ENCODE peak calls at places on chromosomes 6 and 20, in four cellular contexts. G is esophagus squamous epithelium, H is tibial artery, Q is heart right ventricle. S is an unnamed sample. For H3K4me1, the result is how much of the 10 kb centered on the place peaks cover.

GRCh38 chr20:62305149-62305764 is 2.5 kb downstream of the ADRM1 start:
- DNase-seq in G (no peak), H (no peak), Q (no peak), S (no peak)

GRCh38 chr6:28011716-28012115 is 54.7 kb downstream of the OR2B6 start:
- DNase-seq in G (no peak), H (no peak), Q (no peak), S (no peak)

GRCh38 chr6:56649782-56650181 is 7.1 kb upstream of the DST start:
- DNase-seq in G (no peak), H (no peak), Q (no peak), S (no peak)

GRCh38 chr20:50413088-50413500 is 97.1 kb upstream of the PTPN1 start:
- DNase-seq in G (no peak), H (no peak), Q (no peak), S (no peak)

GRCh38 chr6:143059616-143060353 is 904 bp upstream of the AIG1 start:
- DNase-seq in G (no peak), H (no peak), Q (no peak), S (no peak)

GRCh38 chr6:18763086-18763485 is 375.9 kb downstream of the RNF144B start:
- DNase-seq in G (no peak), H (no peak), Q (no peak), S (no peak)

GRCh38 chr6:90351696-90352095 is 55.1 kb upstream of the BACH2 start:
- DNase-seq in G (no peak), H (no peak), Q (no peak), S (no peak)

GRCh38 chr20:11117808-11118528 is 444.2 kb upstream of the JAG1 start:
- DNase-seq in G (no peak), H (no peak), Q (no peak), S (peak)

GRCh38 chr20:58416832-58417231 is 27.8 kb downstream of the VAPB start:
- DNase-seq in G (no peak), H (no peak), Q (no peak), S (no peak)

GRCh38 chr20:59101956-59102355 is 59.4 kb upstream of the PRELID3B start:
- DNase-seq in G (no peak), H (no peak), Q (no peak), S (no peak)

GRCh38 chr6:53926505-53926904 is 131.7 kb downstream of the LRRC1 start:
- DNase-seq in G (no peak), H (no peak), Q (no peak), S (no peak)

GRCh38 chr6:28384143-28384533 is 15.4 kb downstream of the ZSCAN12 start:
- DNase-seq in G (no peak), H (no peak), Q (no peak), S (no peak)

GRCh38 chr6:55175078-55175777 is 913 bp downstream of the HCRTR2 start:
- DNase-seq in G (no peak), H (no peak), Q (no peak), S (no peak)

GRCh38 chr6:150729188-150729748 is 129.6 kb downstream of the PLEKHG1 start:
- DNase-seq in G (no peak), H (no peak), Q (no peak), S (no peak)

GRCh38 chr20:62668441-62669027 is 26.2 kb downstream of the SLCO4A1 start:
- DNase-seq in G (no peak), H (peak), Q (peak), S (no peak)

DNA sequence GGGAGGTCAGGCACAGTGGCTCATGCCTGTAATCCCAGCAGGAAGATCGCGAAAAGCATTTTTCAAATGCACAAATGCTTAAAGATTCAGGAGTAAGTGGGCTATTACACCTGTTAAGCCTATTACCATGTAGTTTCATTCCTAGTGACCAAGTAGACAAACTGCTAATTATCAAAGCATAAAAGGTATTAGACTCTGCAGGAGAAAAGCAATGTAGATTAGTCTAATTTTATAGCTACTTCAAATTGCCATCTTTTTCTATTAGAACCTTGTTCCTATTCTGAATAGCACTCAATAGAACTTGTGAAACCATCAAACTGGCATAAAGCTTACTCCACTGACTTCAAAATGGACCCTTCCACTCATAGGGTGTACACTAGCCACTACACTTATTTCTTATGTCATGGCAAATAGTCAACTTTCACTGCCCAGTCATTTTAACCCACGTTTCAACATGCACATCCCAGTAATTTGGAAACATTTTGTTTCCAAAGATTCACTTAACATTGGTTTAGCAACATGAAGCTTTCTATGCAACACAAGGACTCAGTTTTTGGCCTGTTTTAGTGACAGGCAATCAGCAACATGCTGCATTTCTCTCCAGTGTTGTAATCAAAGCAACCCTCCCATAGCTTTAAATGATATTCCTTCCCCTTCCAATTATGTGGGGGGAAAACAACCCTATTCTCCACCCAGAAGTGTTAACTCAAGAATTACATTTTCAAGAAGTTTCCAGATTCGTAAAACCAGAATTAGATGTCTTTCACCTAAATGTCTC is 3.9 kb downstream of the EEF1A1 start:
- DNase-seq in G (no peak), H (no peak), Q (no peak), S (no peak)
- TF ChIP-seq CTCF in G (no peak), H (no peak), Q (no peak), S (no peak)

GRCh38 chr6:2970034-2970685 is 1.2 kb downstream of the SERPINB6 start:
- DNase-seq in G (no peak), H (no peak), Q (no peak), S (no peak)
- H3K4me3 ChIP-seq in G (peak), H (peak), Q (peak), S (peak)

DNA sequence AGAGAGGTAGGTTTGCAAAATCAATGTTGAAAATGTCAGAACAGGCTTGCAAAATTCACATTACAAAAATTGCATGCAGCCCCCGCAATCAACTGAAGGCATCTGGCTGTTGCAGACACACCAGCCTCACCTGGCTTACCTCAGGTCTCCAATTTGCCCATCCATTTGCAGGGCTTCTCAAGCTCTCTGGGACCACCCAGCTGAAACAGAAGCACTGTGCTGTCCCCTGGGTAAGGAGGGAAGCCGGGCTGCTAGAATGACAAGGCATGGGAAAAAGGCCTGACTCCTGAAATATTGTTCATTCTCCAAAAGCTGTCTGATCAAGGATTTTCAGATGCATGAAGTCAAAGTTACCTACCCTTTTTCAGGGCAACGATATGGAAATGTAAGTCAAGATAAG is 52.6 kb upstream of the CD93 start:
- DNase-seq in G (no peak), H (peak), Q (no peak), S (no peak)
- H3K4me1 ChIP-seq in G (under half), H (under half), Q (under half), S (under half)

DNA sequence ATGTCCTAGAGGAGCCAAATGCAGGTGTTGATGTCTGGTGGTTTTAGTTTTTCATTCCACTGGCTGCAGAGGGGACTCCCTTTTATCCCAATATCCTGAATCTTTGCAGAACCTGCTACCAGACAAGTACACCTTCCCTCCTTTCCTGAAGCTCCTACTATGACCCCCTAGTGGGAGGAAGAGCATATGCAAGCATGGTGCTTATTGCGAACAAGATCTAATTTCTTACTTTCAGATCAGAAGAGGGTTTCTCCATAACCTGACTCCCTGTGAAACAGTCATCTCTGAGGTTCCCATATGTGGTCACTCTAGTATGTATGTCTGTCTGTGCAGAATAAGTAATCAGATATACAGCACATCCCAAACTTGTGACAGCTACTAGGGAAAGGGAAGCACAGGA is 277.2 kb downstream of the ARHGAP18 start:
- DNase-seq in G (no peak), H (no peak), Q (no peak), S (no peak)
- TF ChIP-seq CTCF in G (no peak), H (no peak), Q (no peak), S (no peak)

DNA sequence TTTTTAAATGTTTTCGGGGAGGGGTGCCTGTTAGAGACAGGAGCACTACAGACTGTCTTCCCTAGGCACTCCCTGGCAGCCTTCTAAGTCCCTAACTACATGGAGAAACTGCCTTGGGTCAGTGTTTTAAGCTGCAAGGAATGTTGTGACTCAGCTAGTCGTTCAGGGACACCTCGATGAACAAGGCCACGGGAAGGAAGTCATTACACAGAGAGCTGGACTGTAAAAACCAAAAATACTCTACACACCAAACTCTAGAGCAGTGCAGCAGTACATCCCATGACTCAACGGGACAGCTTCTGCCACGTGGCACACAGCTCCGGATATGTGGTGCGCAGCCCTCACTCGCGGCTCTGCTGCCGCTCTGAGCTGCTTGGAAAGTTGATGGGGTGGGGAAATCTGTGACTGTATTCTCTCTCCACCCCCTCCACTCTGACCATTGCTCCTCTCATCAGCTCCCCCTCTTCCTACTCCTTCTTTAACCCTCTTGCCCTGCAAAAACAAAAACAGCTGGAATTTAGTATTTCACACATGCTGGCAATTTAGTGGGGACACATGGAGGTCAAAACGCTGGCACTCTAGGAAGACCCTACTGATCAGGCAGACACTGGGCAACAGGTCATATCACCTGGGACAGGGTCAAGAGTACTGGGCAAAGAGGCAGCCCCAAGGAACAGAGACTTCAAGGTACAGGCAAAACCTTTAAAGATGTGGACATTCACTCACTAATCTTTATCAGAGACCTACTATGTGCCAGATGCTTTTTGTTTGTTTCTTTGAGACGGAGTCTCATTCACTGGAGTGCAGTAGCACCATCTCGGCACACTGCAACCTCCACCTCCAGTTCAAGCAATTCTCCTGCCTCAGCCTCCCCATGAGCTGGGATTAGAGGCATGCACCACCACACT is 10.9 kb upstream of the LPIN3 start:
- DNase-seq in G (no peak), H (peak), Q (peak), S (peak)
- H3K4me3 ChIP-seq in G (no peak), H (no peak), Q (peak), S (peak)